ENCODE peak calls at places on chromosomes 7 and 10, in eight cellular contexts. G is Calu3, Q is NCI-H1092 treated with DMSO at 0.1 percent for 48 hours, K is dermis microvascular lymphatic vessel endothelial cell, V is HTR-8/SVneo, B is omental fat pad, F is H54, A is T-helper 22 cell. Z is an unnamed sample.

GRCh38 chr10:122647383-122647968 is 52.2 kb downstream of the C10orf120 start:
- DNase-seq in K (no peak), G (no peak), B (no peak), F (no peak), A (no peak), Q (no peak), V (no peak), Z (no peak)

GRCh38 chr7:154672659-154673415 is 330.1 kb downstream of the PAXIP1 start:
- DNase-seq in Q (peak), F (no peak), K (no peak), V (no peak), A (no peak), B (no peak), G (no peak), Z (no peak)

GRCh38 chr7:33716581-33717477 is 188.5 kb upstream of the BMPER start:
- DNase-seq in K (peak), B (no peak), F (peak), A (no peak), V (peak), Q (peak), G (peak), Z (peak)

GRCh38 chr10:110421512-110422138 is 76.1 kb upstream of the DUSP5 start:
- DNase-seq in F (no peak), A (no peak), K (no peak), B (no peak), G (no peak), V (no peak), Q (no peak), Z (no peak)

GRCh38 chr7:55309040-55309991 is 55.8 kb upstream of the LANCL2 start:
- DNase-seq in F (no peak), B (no peak), K (no peak), A (peak), V (no peak), Q (no peak), G (no peak), Z (no peak)

GRCh38 chr7:71385362-71385761 is 253.4 kb downstream of the GALNT17 start:
- DNase-seq in B (no peak), Q (no peak), K (no peak), F (no peak), A (no peak), V (no peak), G (no peak), Z (no peak)

GRCh38 chr10:93821051-93821772 is 63.5 kb downstream of the LGI1 start:
- DNase-seq in B (no peak), K (peak), A (no peak), V (peak), F (no peak), G (no peak), Q (peak), Z (peak)

GRCh38 chr10:1217661-1218060 is 161.5 kb downstream of the WDR37 start:
- DNase-seq in Q (no peak), B (no peak), A (no peak), G (no peak), F (no peak), V (no peak), K (no peak), Z (no peak)

GRCh38 chr7:28988818-28989595 is 30.9 kb upstream of the TRIL start:
- DNase-seq in V (peak), A (no peak), F (no peak), K (no peak), G (no peak), B (no peak), Q (no peak), Z (no peak)

GRCh38 chr10:34941471-34942357 is 126.6 kb upstream of the PARD3 start:
- DNase-seq in A (no peak), F (no peak), Q (no peak), V (no peak), K (no peak), B (no peak), G (no peak), Z (no peak)

GRCh38 chr10:61010863-61011262 is 66.9 kb upstream of the RHOBTB1 start:
- DNase-seq in F (no peak), V (no peak), A (no peak), K (no peak), B (no peak), G (no peak), Q (no peak), Z (no peak)

GRCh38 chr7:80440908-80441307 is 71.0 kb downstream of the GNAT3 start:
- DNase-seq in A (no peak), B (no peak), V (no peak), G (no peak), K (no peak), F (no peak), Q (no peak), Z (no peak)

GRCh38 chr7:128876127-128876526 is 13.5 kb downstream of the ATP6V1F start:
- DNase-seq in A (no peak), B (no peak), K (no peak), F (no peak), Q (no peak), G (no peak), V (no peak), Z (peak)

GRCh38 chr7:43522406-43523156 is 60.3 kb upstream of the STK17A start:
- DNase-seq in F (peak), Q (no peak), G (no peak), A (no peak), K (no peak), V (peak), B (no peak), Z (peak)

GRCh38 chr7:40232242-40232929 is 97.6 kb downstream of the SUGCT start:
- DNase-seq in G (peak), K (peak), B (no peak), V (peak), A (no peak), Q (peak), F (peak), Z (peak)

GRCh38 chr10:31042670-31043069 is 11.0 kb upstream of the ZNF438 start:
- DNase-seq in G (no peak), A (no peak), B (no peak), K (no peak), Q (no peak), F (no peak), V (no peak), Z (no peak)

GRCh38 chr10:81130014-81130413 is 592.3 kb downstream of the SH2D4B start:
- DNase-seq in A (no peak), K (no peak), F (no peak), G (no peak), B (no peak), V (no peak), Q (no peak), Z (no peak)

GRCh38 chr7:18995811-18996400 is 121.5 kb downstream of the TWIST1 start:
- DNase-seq in B (no peak), F (no peak), K (no peak), Q (no peak), G (no peak), V (no peak), A (no peak), Z (no peak)

GRCh38 chr7:47737606-47738005 is 155.7 kb upstream of the TNS3 start:
- DNase-seq in F (no peak), A (no peak), V (no peak), B (no peak), G (no peak), Q (no peak), K (no peak), Z (no peak)

GRCh38 chr7:74017122-74017521 is 10.9 kb upstream of the ELN start:
- DNase-seq in A (no peak), K (no peak), G (no peak), Q (no peak), F (no peak), V (no peak), B (no peak), Z (no peak)

GRCh38 chr7:87083865-87084519 is 24.5 kb upstream of the ELAPOR2 start:
- DNase-seq in G (no peak), F (no peak), A (no peak), V (no peak), K (no peak), B (no peak), Q (no peak), Z (no peak)

GRCh38 chr7:50314778-50315177 is 10.3 kb downstream of the IKZF1 start:
- DNase-seq in Q (no peak), K (no peak), B (no peak), F (no peak), G (no peak), V (no peak), A (no peak), Z (no peak)

GRCh38 chr10:33719005-33719703 is 384.7 kb upstream of the NRP1 start:
- DNase-seq in A (no peak), V (no peak), B (no peak), Q (no peak), F (no peak), K (no peak), G (no peak), Z (no peak)

GRCh38 chr10:7410306-7410799 is 481 bp downstream of the SFMBT2 start:
- DNase-seq in K (no peak), A (no peak), V (no peak), F (peak), G (peak), Q (peak), B (no peak), Z (no peak)

GRCh38 chr10:106857728-106858127 is 306.8 kb downstream of the SORCS1 start:
- DNase-seq in A (no peak), B (no peak), K (no peak), Q (no peak), G (no peak), F (no peak), V (no peak), Z (no peak)

GRCh38 chr10:17854044-17854652 is 45.0 kb downstream of the MRC1 start:
- DNase-seq in A (no peak), F (no peak), B (no peak), G (no peak), V (no peak), Q (no peak), K (no peak), Z (no peak)